ENCODE peak calls at places on chromosomes 2 and 18, in ten cellular contexts. V is 8988T; O is heart right ventricle; N is M059J; E is activated CD4-positive, alpha-beta T cell treated with anti-CD3 and anti-CD28 coated beads for 48 hours; J is nephron progenitor cell; I is caudate nucleus; Z is Peyer's patch; W is stimulated activated CD4-positive, alpha-beta T cell treated with anti-CD3 and anti-CD28 coated beads, Interleukin-2, amount 100 ng/mL, for 48 hours; P is GM23248. K is an unnamed sample.

GRCh38 chr18:60541661-60542060 is 169.1 kb upstream of the MC4R start:
- DNase-seq in V (no peak), O (no peak), N (no peak), E (no peak), J (no peak), I (no peak), Z (no peak), W (no peak), P (no peak), K (no peak)

GRCh38 chr18:5466256-5466655 is 77.5 kb downstream of the EPB41L3 start:
- DNase-seq in V (no peak), O (no peak), N (no peak), E (no peak), J (no peak), I (no peak), Z (no peak), W (no peak), P (peak; percentile 46), K (no peak)

GRCh38 chr2:207833265-207833751 is 63.6 kb upstream of the FZD5 start:
- DNase-seq in V (no peak), O (no peak), N (peak; percentile 33), E (peak; percentile 15), J (no peak), I (no peak), Z (no peak), W (no peak), P (peak; percentile 21), K (no peak)

GRCh38 chr2:113230531-113230930 is 48.2 kb downstream of the PAX8 start:
- DNase-seq in V (no peak), O (no peak), N (no peak), E (no peak), J (no peak), I (no peak), Z (no peak), W (no peak), P (no peak), K (no peak)

GRCh38 chr18:44884446-44884845 is 203.8 kb downstream of the SETBP1 start:
- DNase-seq in V (no peak), O (no peak), N (peak; percentile 51), E (no peak), J (no peak), I (no peak), Z (no peak), W (no peak), P (peak; percentile 79), K (no peak)

GRCh38 chr2:100796499-100797100 is 23.3 kb upstream of the NPAS2 start:
- DNase-seq in V (no peak), O (no peak), N (no peak), E (no peak), J (no peak), I (no peak), Z (no peak), W (no peak), P (no peak), K (no peak)

GRCh38 chr2:46097714-46098480 is 199.3 kb upstream of the EPAS1 start:
- DNase-seq in V (peak; percentile 36), O (no peak), N (peak; percentile 99), E (no peak), J (no peak), I (no peak), Z (no peak), W (no peak), P (peak; percentile 97), K (no peak)

GRCh38 chr2:147382322-147382948 is 462.4 kb upstream of the ACVR2A start:
- DNase-seq in V (no peak), O (no peak), N (no peak), E (no peak), J (no peak), I (no peak), Z (peak; percentile 51), W (no peak), P (no peak), K (no peak)

GRCh38 chr2:73414651-73415050 is 29.0 kb downstream of the ALMS1 start:
- DNase-seq in V (no peak), O (no peak), N (no peak), E (no peak), J (no peak), I (no peak), Z (no peak), W (no peak), P (peak; percentile 40), K (no peak)

GRCh38 chr2:67840460-67841068 is 222.2 kb downstream of the C1D start:
- DNase-seq in V (peak; percentile 24), O (peak; percentile 66), N (peak; percentile 74), E (peak; percentile 40), J (peak; percentile 73), I (peak; percentile 22), Z (peak; percentile 61), W (peak; percentile 8), P (peak; percentile 82), K (peak; percentile 75)

GRCh38 chr2:32732135-32732534 is 104.3 kb downstream of the TTC27 start:
- DNase-seq in V (no peak), O (no peak), N (no peak), E (no peak), J (no peak), I (no peak), Z (no peak), W (no peak), P (no peak), K (no peak)

GRCh38 chr2:9201185-9201891 is 5.3 kb upstream of the ASAP2 start:
- DNase-seq in V (no peak), O (no peak), N (peak; percentile 58), E (no peak), J (no peak), I (no peak), Z (no peak), W (no peak), P (peak; percentile 91), K (no peak)

GRCh38 chr2:127011136-127011740 is 95.7 kb downstream of the BIN1 start:
- DNase-seq in V (no peak), O (no peak), N (no peak), E (no peak), J (no peak), I (no peak), Z (no peak), W (no peak), P (no peak), K (no peak)

GRCh38 chr2:212548459-212548815 is 9.8 kb upstream of the ERBB4 start:
- DNase-seq in V (no peak), O (no peak), N (peak; percentile 31), E (no peak), J (no peak), I (no peak), Z (no peak), W (no peak), P (peak; percentile 67), K (peak; percentile 21)

GRCh38 chr2:109207201-109207600 is 78.2 kb downstream of the SH3RF3 start:
- DNase-seq in V (no peak), O (no peak), N (no peak), E (no peak), J (no peak), I (no peak), Z (no peak), W (no peak), P (no peak), K (no peak)

GRCh38 chr18:70249118-70249517 is 39.7 kb upstream of the SOCS6 start:
- DNase-seq in V (no peak), O (no peak), N (peak; percentile 84), E (no peak), J (no peak), I (no peak), Z (no peak), W (no peak), P (peak; percentile 68), K (no peak)

GRCh38 chr2:165825041-165825440 is 31.0 kb upstream of the GALNT3 start:
- DNase-seq in V (no peak), O (no peak), N (peak; percentile 46), E (no peak), J (no peak), I (no peak), Z (no peak), W (no peak), P (no peak), K (no peak)

GRCh38 chr2:71804251-71804650 is 343.4 kb downstream of the CYP26B1 start:
- DNase-seq in V (no peak), O (no peak), N (peak; percentile 54), E (no peak), J (no peak), I (no peak), Z (no peak), W (no peak), P (peak; percentile 56), K (no peak)

GRCh38 chr2:12534646-12535263 is 182.0 kb upstream of the TRIB2 start:
- DNase-seq in V (no peak), O (no peak), N (peak; percentile 97), E (no peak), J (no peak), I (peak; percentile 11), Z (no peak), W (no peak), P (peak; percentile 97), K (no peak)

GRCh38 chr2:47654790-47655562 is 128.0 kb upstream of the MSH6 start:
- DNase-seq in V (no peak), O (no peak), N (peak; percentile 80), E (no peak), J (no peak), I (no peak), Z (no peak), W (no peak), P (no peak), K (no peak)

GRCh38 chr2:34305587-34305986 is 706.5 kb upstream of the FAM98A start:
- DNase-seq in V (no peak), O (no peak), N (no peak), E (no peak), J (no peak), I (no peak), Z (no peak), W (no peak), P (no peak), K (no peak)

GRCh38 chr2:120995656-120996190 is 260.1 kb downstream of the GLI2 start:
- DNase-seq in V (no peak), O (no peak), N (no peak), E (no peak), J (no peak), I (no peak), Z (no peak), W (no peak), P (no peak), K (no peak)

GRCh38 chr18:25592804-25593360 is 240.9 kb upstream of the ZNF521 start:
- DNase-seq in V (no peak), O (no peak), N (peak; percentile 54), E (no peak), J (no peak), I (no peak), Z (no peak), W (no peak), P (no peak), K (no peak)

GRCh38 chr2:31380243-31380642 is 34.3 kb downstream of the XDH start:
- DNase-seq in V (no peak), O (no peak), N (no peak), E (no peak), J (no peak), I (no peak), Z (no peak), W (no peak), P (no peak), K (no peak)

K was measured in endothelial cell.